ENCODE peak calls at places on chromosome X, in ten cellular contexts. One of them, this sample, is unnamed.

GRCh38 chrX:39811391-39811790 is 286.4 kb downstream of the BCOR start:
- DNase-seq in BE2C: peak
- DNase-seq in GM20000: no peak
- DNase-seq in spleen: no peak
- DNase-seq in cardiac muscle cell: no peak
- DNase-seq in cardiac fibroblast: no peak
- DNase-seq in WERI-Rb-1: peak
- DNase-seq in HepG2: no peak
- DNase-seq in Calu3: no peak
- DNase-seq in HL-60: no peak
- DNase-seq in this sample: no peak

GRCh38 chrX:12973561-12974216 is 1.2 kb upstream of the TMSB4X start:
- DNase-seq in BE2C: no peak
- DNase-seq in GM20000: no peak
- DNase-seq in Calu3: peak
- DNase-seq in cardiac fibroblast: no peak
- DNase-seq in HepG2: no peak
- DNase-seq in cardiac muscle cell: no peak
- DNase-seq in HL-60: peak
- DNase-seq in WERI-Rb-1: no peak
- DNase-seq in spleen: peak
- DNase-seq in this sample: peak

GRCh38 chrX:53435997-53436396 is 1.8 kb upstream of the HSD17B10 start:
- DNase-seq in HL-60: peak
- DNase-seq in cardiac fibroblast: peak
- DNase-seq in WERI-Rb-1: peak
- DNase-seq in BE2C: peak
- DNase-seq in GM20000: peak
- DNase-seq in HepG2: peak
- DNase-seq in Calu3: peak
- DNase-seq in cardiac muscle cell: peak
- DNase-seq in spleen: peak
- DNase-seq in this sample: no peak

GRCh38 chrX:3320471-3321046 is 25.9 kb downstream of the MXRA5 start:
- DNase-seq in cardiac fibroblast: peak
- DNase-seq in GM20000: no peak
- DNase-seq in HL-60: no peak
- DNase-seq in BE2C: no peak
- DNase-seq in Calu3: no peak
- DNase-seq in WERI-Rb-1: no peak
- DNase-seq in cardiac muscle cell: no peak
- DNase-seq in spleen: no peak
- DNase-seq in HepG2: no peak
- DNase-seq in this sample: no peak

GRCh38 chrX:3501833-3502535 is 155.5 kb upstream of the MXRA5 start:
- DNase-seq in HepG2: no peak
- DNase-seq in cardiac fibroblast: no peak
- DNase-seq in WERI-Rb-1: no peak
- DNase-seq in cardiac muscle cell: no peak
- DNase-seq in HL-60: no peak
- DNase-seq in Calu3: no peak
- DNase-seq in BE2C: no peak
- DNase-seq in spleen: no peak
- DNase-seq in GM20000: no peak
- DNase-seq in this sample: no peak

GRCh38 chrX:41293269-41293668 is 40.7 kb upstream of the DDX3X start:
- DNase-seq in GM20000: no peak
- DNase-seq in spleen: no peak
- DNase-seq in BE2C: peak
- DNase-seq in HL-60: peak
- DNase-seq in Calu3: no peak
- DNase-seq in HepG2: peak
- DNase-seq in WERI-Rb-1: peak
- DNase-seq in cardiac fibroblast: no peak
- DNase-seq in cardiac muscle cell: no peak
- DNase-seq in this sample: no peak

GRCh38 chrX:13489451-13489850 is 80.0 kb upstream of the EGFL6 start:
- DNase-seq in cardiac muscle cell: no peak
- DNase-seq in Calu3: peak
- DNase-seq in BE2C: no peak
- DNase-seq in HepG2: no peak
- DNase-seq in WERI-Rb-1: no peak
- DNase-seq in spleen: no peak
- DNase-seq in HL-60: no peak
- DNase-seq in GM20000: no peak
- DNase-seq in cardiac fibroblast: peak
- DNase-seq in this sample: peak

GRCh38 chrX:133473451-133473850 is 58.2 kb upstream of the GPC4 start:
- DNase-seq in cardiac muscle cell: no peak
- DNase-seq in WERI-Rb-1: no peak
- DNase-seq in BE2C: no peak
- DNase-seq in HL-60: no peak
- DNase-seq in HepG2: no peak
- DNase-seq in Calu3: no peak
- DNase-seq in GM20000: no peak
- DNase-seq in cardiac fibroblast: no peak
- DNase-seq in spleen: no peak
- DNase-seq in this sample: no peak

GRCh38 chrX:74656079-74656745 is 41.8 kb upstream of the RLIM start:
- DNase-seq in WERI-Rb-1: no peak
- DNase-seq in cardiac muscle cell: no peak
- DNase-seq in HepG2: no peak
- DNase-seq in GM20000: no peak
- DNase-seq in Calu3: no peak
- DNase-seq in BE2C: no peak
- DNase-seq in cardiac fibroblast: peak
- DNase-seq in spleen: no peak
- DNase-seq in HL-60: no peak
- DNase-seq in this sample: no peak

GRCh38 chrX:12548746-12549145 is 242.5 kb upstream of the PRPS2 start:
- DNase-seq in WERI-Rb-1: no peak
- DNase-seq in Calu3: peak
- DNase-seq in cardiac fibroblast: peak
- DNase-seq in HL-60: peak
- DNase-seq in spleen: no peak
- DNase-seq in cardiac muscle cell: peak
- DNase-seq in GM20000: peak
- DNase-seq in BE2C: no peak
- DNase-seq in HepG2: no peak
- DNase-seq in this sample: no peak

GRCh38 chrX:106611323-106611681 is 476 bp upstream of the RADX start:
- DNase-seq in spleen: no peak
- DNase-seq in cardiac muscle cell: no peak
- DNase-seq in WERI-Rb-1: no peak
- DNase-seq in cardiac fibroblast: no peak
- DNase-seq in BE2C: no peak
- DNase-seq in HL-60: no peak
- DNase-seq in Calu3: no peak
- DNase-seq in GM20000: no peak
- DNase-seq in HepG2: no peak
- DNase-seq in this sample: no peak

GRCh38 chrX:153539171-153539978 is 21.9 kb downstream of the ATP2B3 start:
- DNase-seq in cardiac muscle cell: peak
- DNase-seq in WERI-Rb-1: peak
- DNase-seq in cardiac fibroblast: peak
- DNase-seq in spleen: peak
- DNase-seq in GM20000: peak
- DNase-seq in Calu3: peak
- DNase-seq in HepG2: peak
- DNase-seq in HL-60: peak
- DNase-seq in BE2C: peak
- DNase-seq in this sample: peak

GRCh38 chrX:72245461-72246089 is 6.7 kb upstream of the ERCC6L start:
- DNase-seq in cardiac fibroblast: peak
- DNase-seq in HepG2: peak
- DNase-seq in Calu3: peak
- DNase-seq in spleen: no peak
- DNase-seq in cardiac muscle cell: peak
- DNase-seq in WERI-Rb-1: peak
- DNase-seq in BE2C: peak
- DNase-seq in HL-60: peak
- DNase-seq in GM20000: peak
- DNase-seq in this sample: no peak

GRCh38 chrX:148552775-148553174 is 52.4 kb downstream of the AFF2 start:
- DNase-seq in spleen: no peak
- DNase-seq in cardiac muscle cell: no peak
- DNase-seq in cardiac fibroblast: no peak
- DNase-seq in HepG2: no peak
- DNase-seq in WERI-Rb-1: no peak
- DNase-seq in GM20000: no peak
- DNase-seq in Calu3: no peak
- DNase-seq in HL-60: no peak
- DNase-seq in BE2C: no peak
- DNase-seq in this sample: no peak

GRCh38 chrX:10233696-10234095 is 76.9 kb downstream of the CLCN4 start:
- DNase-seq in cardiac fibroblast: no peak
- DNase-seq in cardiac muscle cell: no peak
- DNase-seq in BE2C: no peak
- DNase-seq in spleen: no peak
- DNase-seq in WERI-Rb-1: no peak
- DNase-seq in HL-60: no peak
- DNase-seq in HepG2: no peak
- DNase-seq in Calu3: no peak
- DNase-seq in GM20000: no peak
- DNase-seq in this sample: no peak

GRCh38 chrX:51420610-51421009 is 75.8 kb downstream of the NUDT11 start:
- DNase-seq in HL-60: peak
- DNase-seq in cardiac fibroblast: peak
- DNase-seq in GM20000: no peak
- DNase-seq in spleen: no peak
- DNase-seq in Calu3: peak
- DNase-seq in WERI-Rb-1: peak
- DNase-seq in cardiac muscle cell: peak
- DNase-seq in BE2C: peak
- DNase-seq in HepG2: peak
- DNase-seq in this sample: no peak

GRCh38 chrX:13151806-13152510 is 107.5 kb upstream of the FAM9C start:
- DNase-seq in Calu3: no peak
- DNase-seq in BE2C: no peak
- DNase-seq in cardiac fibroblast: peak
- DNase-seq in cardiac muscle cell: no peak
- DNase-seq in spleen: no peak
- DNase-seq in GM20000: no peak
- DNase-seq in HepG2: no peak
- DNase-seq in WERI-Rb-1: no peak
- DNase-seq in HL-60: no peak
- DNase-seq in this sample: no peak

GRCh38 chrX:12702509-12703091 is 88.6 kb upstream of the PRPS2 start:
- DNase-seq in Calu3: peak
- DNase-seq in WERI-Rb-1: peak
- DNase-seq in cardiac fibroblast: peak
- DNase-seq in BE2C: peak
- DNase-seq in HL-60: no peak
- DNase-seq in HepG2: peak
- DNase-seq in spleen: no peak
- DNase-seq in cardiac muscle cell: peak
- DNase-seq in GM20000: no peak
- DNase-seq in this sample: no peak

GRCh38 chrX:155886409-155886808 is 5.3 kb downstream of the VAMP7 start:
- DNase-seq in spleen: no peak
- DNase-seq in cardiac muscle cell: no peak
- DNase-seq in HepG2: no peak
- DNase-seq in GM20000: no peak
- DNase-seq in BE2C: no peak
- DNase-seq in WERI-Rb-1: no peak
- DNase-seq in cardiac fibroblast: no peak
- DNase-seq in Calu3: no peak
- DNase-seq in HL-60: no peak
- DNase-seq in this sample: no peak

GRCh38 chrX:30504309-30504708 is 73.3 kb downstream of the TASL start:
- DNase-seq in cardiac muscle cell: peak
- DNase-seq in HL-60: no peak
- DNase-seq in GM20000: peak
- DNase-seq in cardiac fibroblast: peak
- DNase-seq in spleen: no peak
- DNase-seq in BE2C: no peak
- DNase-seq in WERI-Rb-1: no peak
- DNase-seq in Calu3: no peak
- DNase-seq in HepG2: peak
- DNase-seq in this sample: no peak
- TF ChIP-seq CTCF in cardiac muscle cell: peak
- TF ChIP-seq CTCF in HL-60: no peak
- TF ChIP-seq CTCF in GM20000: peak
- TF ChIP-seq CTCF in cardiac fibroblast: no peak
- TF ChIP-seq CTCF in spleen: peak
- TF ChIP-seq CTCF in BE2C: peak
- TF ChIP-seq CTCF in WERI-Rb-1: no peak
- TF ChIP-seq CTCF in Calu3: no peak
- TF ChIP-seq CTCF in HepG2: peak
- TF ChIP-seq CTCF in this sample: peak

GRCh38 chrX:55011294-55011693 is 11.1 kb downstream of the APEX2 start:
- DNase-seq in GM20000: no peak
- DNase-seq in HL-60: no peak
- DNase-seq in spleen: no peak
- DNase-seq in BE2C: no peak
- DNase-seq in cardiac fibroblast: peak
- DNase-seq in Calu3: no peak
- DNase-seq in cardiac muscle cell: no peak
- DNase-seq in HepG2: no peak
- DNase-seq in WERI-Rb-1: no peak
- DNase-seq in this sample: no peak
- TF ChIP-seq CTCF in GM20000: no peak
- TF ChIP-seq CTCF in HL-60: no peak
- TF ChIP-seq CTCF in spleen: peak
- TF ChIP-seq CTCF in BE2C: peak
- TF ChIP-seq CTCF in cardiac fibroblast: peak
- TF ChIP-seq CTCF in Calu3: no peak
- TF ChIP-seq CTCF in cardiac muscle cell: peak
- TF ChIP-seq CTCF in HepG2: no peak
- TF ChIP-seq CTCF in WERI-Rb-1: no peak
- TF ChIP-seq CTCF in this sample: no peak

GRCh38 chrX:78133561-78133960 is 5.9 kb downstream of the TAF9B start:
- DNase-seq in cardiac fibroblast: no peak
- DNase-seq in HepG2: no peak
- DNase-seq in WERI-Rb-1: no peak
- DNase-seq in BE2C: no peak
- DNase-seq in cardiac muscle cell: no peak
- DNase-seq in GM20000: no peak
- DNase-seq in spleen: no peak
- DNase-seq in HL-60: no peak
- DNase-seq in Calu3: no peak
- DNase-seq in this sample: no peak

GRCh38 chrX:78140206-78140605 is 756 bp upstream of the TAF9B start:
- DNase-seq in HL-60: no peak
- DNase-seq in WERI-Rb-1: no peak
- DNase-seq in BE2C: no peak
- DNase-seq in cardiac fibroblast: no peak
- DNase-seq in Calu3: no peak
- DNase-seq in cardiac muscle cell: no peak
- DNase-seq in spleen: no peak
- DNase-seq in GM20000: no peak
- DNase-seq in HepG2: no peak
- DNase-seq in this sample: no peak

GRCh38 chrX:78139160-78140123 is at the start of gene TAF9B:
- DNase-seq in spleen: peak
- DNase-seq in cardiac fibroblast: peak
- DNase-seq in Calu3: peak
- DNase-seq in cardiac muscle cell: peak
- DNase-seq in HL-60: peak
- DNase-seq in WERI-Rb-1: peak
- DNase-seq in BE2C: peak
- DNase-seq in GM20000: peak
- DNase-seq in HepG2: peak
- DNase-seq in this sample: peak
- TF ChIP-seq CTCF in spleen: no peak
- TF ChIP-seq CTCF in cardiac fibroblast: no peak
- TF ChIP-seq CTCF in Calu3: no peak
- TF ChIP-seq CTCF in cardiac muscle cell: no peak
- TF ChIP-seq CTCF in HL-60: no peak
- TF ChIP-seq CTCF in WERI-Rb-1: no peak
- TF ChIP-seq CTCF in BE2C: no peak
- TF ChIP-seq CTCF in GM20000: no peak
- TF ChIP-seq CTCF in HepG2: peak
- TF ChIP-seq CTCF in this sample: no peak

GRCh38 chrX:103919336-103919682 is 43.1 kb upstream of the TMSB15B start:
- DNase-seq in cardiac muscle cell: no peak
- DNase-seq in GM20000: no peak
- DNase-seq in HepG2: no peak
- DNase-seq in BE2C: peak
- DNase-seq in Calu3: peak
- DNase-seq in spleen: no peak
- DNase-seq in WERI-Rb-1: peak
- DNase-seq in HL-60: no peak
- DNase-seq in cardiac fibroblast: peak
- DNase-seq in this sample: no peak
- TF ChIP-seq CTCF in cardiac muscle cell: peak
- TF ChIP-seq CTCF in GM20000: no peak
- TF ChIP-seq CTCF in HepG2: no peak
- TF ChIP-seq CTCF in BE2C: no peak
- TF ChIP-seq CTCF in Calu3: peak
- TF ChIP-seq CTCF in spleen: no peak
- TF ChIP-seq CTCF in WERI-Rb-1: peak
- TF ChIP-seq CTCF in HL-60: no peak
- TF ChIP-seq CTCF in cardiac fibroblast: peak
- TF ChIP-seq CTCF in this sample: no peak

This sample was measured in CD14-positive monocyte.